ENCODE peak calls at places on chromosomes 6 and 20, in seven cellular contexts. A is effector memory CD4-positive, alpha-beta T cell; M is CD4-positive, alpha-beta T cell; F is transverse colon; Z is PC-3; J is thoracic aorta; E is cardiac muscle cell. T is an unnamed sample.

GRCh38 chr6:127550403-127550802 is 26.6 kb upstream of the C6orf58 start:
- DNase-seq in A (no peak), J (no peak), E (peak; percentile 25), F (no peak), M (no peak), Z (peak; percentile 26), T (no peak)

GRCh38 chr6:165858571-165858970 is 195.5 kb upstream of the PDE10A start:
- DNase-seq in E (peak; percentile 49), Z (peak; percentile 15), A (no peak), F (no peak), J (no peak), M (no peak), T (no peak)

GRCh38 chr20:51360451-51361230 is 181.9 kb downstream of the NFATC2 start:
- DNase-seq in F (no peak), M (no peak), Z (peak; percentile 100), J (no peak), A (no peak), E (peak; percentile 95), T (no peak)

GRCh38 chr6:106939848-106940247 is 34.7 kb downstream of the CD24 start:
- DNase-seq in M (no peak), Z (no peak), A (no peak), J (no peak), F (no peak), E (no peak), T (no peak)

GRCh38 chr20:36744764-36745191 is 1.1 kb downstream of the NDRG3 start:
- DNase-seq in Z (peak; percentile 68), F (no peak), E (peak; percentile 43), M (no peak), J (peak; percentile 8), A (no peak), T (peak; percentile 6)

GRCh38 chr6:1100269-1100668 is 211.6 kb upstream of the FOXQ1 start:
- DNase-seq in F (no peak), J (no peak), M (no peak), E (no peak), Z (no peak), A (no peak), T (no peak)

GRCh38 chr6:7479801-7480266 is 61.6 kb upstream of the DSP start:
- DNase-seq in A (no peak), F (peak; percentile 66), Z (peak; percentile 91), J (no peak), E (peak; percentile 84), M (no peak), T (no peak)

GRCh38 chr6:134097114-134097707 is 44.8 kb upstream of the SLC2A12 start:
- DNase-seq in F (peak; percentile 58), J (peak; percentile 10), Z (peak; percentile 78), A (peak; percentile 21), M (peak; percentile 27), E (peak; percentile 85), T (peak; percentile 68)

GRCh38 chr6:133206942-133207341 is 34.2 kb upstream of the EYA4 start:
- DNase-seq in M (no peak), Z (no peak), J (no peak), A (no peak), E (no peak), F (no peak), T (no peak)

GRCh38 chr6:11682525-11682924 is 96.1 kb downstream of the ADTRP start:
- DNase-seq in Z (peak; percentile 83), E (no peak), F (no peak), M (no peak), J (no peak), A (no peak), T (no peak)

GRCh38 chr20:5095931-5096330 is 23.8 kb downstream of the PCNA start:
- DNase-seq in E (no peak), M (no peak), F (no peak), J (no peak), A (no peak), Z (no peak), T (no peak)

GRCh38 chr6:169253341-169253740 is 305 bp downstream of the THBS2 start:
- DNase-seq in J (no peak), A (no peak), E (peak; percentile 44), F (no peak), M (no peak), Z (no peak), T (no peak)

GRCh38 chr6:161303628-161304340 is 29.9 kb upstream of the AGPAT4 start:
- DNase-seq in F (no peak), A (no peak), Z (peak; percentile 70), E (peak; percentile 32), J (no peak), M (no peak), T (no peak)

GRCh38 chr6:138028893-138029292 is 78.3 kb downstream of the PERP start:
- DNase-seq in F (no peak), J (no peak), A (no peak), Z (peak; percentile 63), E (no peak), M (no peak), T (no peak)

GRCh38 chr6:114108119-114109002 is 137.4 kb upstream of the HDAC2 start:
- DNase-seq in M (peak; percentile 4), A (no peak), J (no peak), E (peak; percentile 76), F (peak; percentile 56), Z (peak; percentile 85), T (peak; percentile 70)

GRCh38 chr6:69279805-69280204 is 517.0 kb downstream of the LMBRD1 start:
- DNase-seq in A (no peak), E (no peak), F (no peak), Z (no peak), M (no peak), J (no peak), T (peak; percentile 64)

GRCh38 chr6:39847216-39847615 is 55.0 kb downstream of the DAAM2 start:
- DNase-seq in M (no peak), E (peak; percentile 81), Z (no peak), F (no peak), A (no peak), J (peak; percentile 61), T (no peak)

GRCh38 chr6:163620670-163621330 is 206.3 kb downstream of the QKI start:
- DNase-seq in F (no peak), J (no peak), E (no peak), Z (no peak), M (no peak), A (no peak), T (no peak)

GRCh38 chr20:46558511-46558959 is 8.1 kb upstream of the OCSTAMP start:
- DNase-seq in J (no peak), M (no peak), E (peak; percentile 70), F (no peak), Z (peak; percentile 89), A (no peak), T (no peak)

GRCh38 chr6:2503816-2504494 is 246.8 kb downstream of the MYLK4 start:
- DNase-seq in E (peak; percentile 95), Z (peak; percentile 10), J (no peak), A (no peak), M (no peak), F (no peak), T (no peak)

GRCh38 chr6:42450314-42451145 is 1.2 kb downstream of the TRERF1 start:
- DNase-seq in J (no peak), A (no peak), F (peak; percentile 26), E (peak; percentile 41), M (no peak), Z (peak; percentile 19), T (no peak)

GRCh38 chr6:84026721-84027164 is 6.8 kb upstream of the MRAP2 start:
- DNase-seq in A (no peak), M (no peak), Z (no peak), E (no peak), F (peak; percentile 21), J (no peak), T (no peak)

GRCh38 chr6:29926795-29927427 is 15.4 kb upstream of the HLA-A start:
- DNase-seq in A (peak; percentile 78), F (peak; percentile 84), M (peak; percentile 70), J (no peak), Z (no peak), E (peak; percentile 83), T (no peak)

GRCh38 chr6:57017069-57017468 is 29.4 kb upstream of the KIAA1586 start:
- DNase-seq in J (no peak), M (no peak), A (no peak), F (no peak), E (peak; percentile 33), Z (no peak), T (no peak)

GRCh38 chr6:148521586-148521985 is 178.9 kb downstream of the SASH1 start:
- DNase-seq in A (no peak), M (no peak), E (no peak), F (no peak), J (no peak), Z (no peak), T (no peak)

DNA sequence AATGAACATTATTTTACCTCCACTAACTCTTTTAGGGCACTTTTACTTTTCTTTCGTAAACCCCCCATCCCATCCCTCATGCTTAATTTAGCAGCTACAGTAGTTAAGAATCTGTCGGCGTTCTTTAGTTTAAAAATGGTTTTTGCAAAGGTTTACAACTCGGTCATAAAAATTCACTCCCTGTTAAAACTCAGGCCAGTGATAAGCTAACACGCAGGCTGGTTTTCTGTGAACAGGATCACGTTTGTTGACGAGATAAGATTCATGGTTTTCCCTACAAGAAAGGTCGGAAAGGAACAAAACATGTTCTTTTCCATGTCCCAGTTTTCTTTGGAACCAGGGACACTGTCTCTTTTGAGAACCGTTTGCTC is 101.1 kb downstream of the TOX2 start:
- DNase-seq in Z (no peak), M (no peak), E (no peak), F (no peak), J (no peak), A (no peak), T (no peak)
- H3K27ac ChIP-seq in Z (no peak overlapping the region), M (no peak overlapping the region), E (no peak overlapping the region), F (peak overlapping the region; percentile 46), J (peak overlapping the region; percentile 48), A (no peak overlapping the region), T (no peak overlapping the region)

GRCh38 chr20:22523499-22524392 is 60.6 kb downstream of the FOXA2 start:
- DNase-seq in A (no peak), E (no peak), Z (peak; percentile 82), M (no peak), J (no peak), F (peak; percentile 40), T (no peak)
- H3K27ac ChIP-seq in A (no peak overlapping the region), E (no peak overlapping the region), Z (peak overlapping the region; percentile 31), M (no peak overlapping the region), J (no peak overlapping the region), F (peak overlapping the region; percentile 21), T (no peak overlapping the region)

DNA sequence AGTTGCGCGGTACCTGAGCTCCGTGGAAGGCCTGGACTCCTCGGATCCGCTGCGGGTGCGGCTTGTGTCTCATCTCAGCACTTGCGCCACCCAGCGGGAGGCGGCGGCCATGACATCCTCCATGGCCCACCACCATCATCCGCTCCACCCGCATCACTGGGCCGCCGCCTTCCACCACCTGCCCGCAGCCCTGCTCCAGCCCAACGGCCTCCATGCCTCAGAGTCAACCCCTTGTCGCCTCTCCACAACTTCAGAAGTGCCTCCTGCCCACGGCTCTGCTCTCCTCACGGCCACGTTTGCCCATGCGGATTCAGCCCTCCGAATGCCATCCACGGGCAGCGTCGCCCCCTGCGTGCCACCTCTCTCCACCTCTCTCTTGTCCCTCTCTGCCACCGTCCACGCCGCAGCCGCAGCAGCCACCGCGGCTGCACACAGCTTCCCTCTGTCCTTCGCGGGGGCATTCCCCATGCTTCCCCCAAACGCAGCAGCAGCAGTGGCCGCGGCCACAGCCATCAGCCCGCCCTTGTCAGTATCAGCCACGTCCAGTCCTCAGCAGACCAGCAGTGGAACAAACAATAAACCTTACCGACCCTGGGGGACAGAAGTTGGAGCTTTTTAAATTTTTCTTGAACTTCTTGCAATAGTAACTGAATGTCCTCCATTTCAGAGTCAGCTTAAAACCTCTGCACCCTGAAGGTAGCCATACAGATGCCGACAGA is 9.9 kb downstream of the HEY2 start:
- DNase-seq in F (no peak), Z (no peak), A (no peak), M (no peak), J (no peak), E (no peak), T (no peak)
- H3K27ac ChIP-seq in F (no peak overlapping the region), Z (no peak overlapping the region), A (no peak overlapping the region), M (no peak overlapping the region), J (peak overlapping the region; percentile 99), E (peak overlapping the region; percentile 0), T (no peak overlapping the region)

GRCh38 chr20:56783826-56784225 is 154.7 kb downstream of the TFAP2C start:
- DNase-seq in E (no peak), F (no peak), M (no peak), A (no peak), J (no peak), Z (peak; percentile 86), T (no peak)
- H3K27ac ChIP-seq in E (no peak overlapping the region), F (no peak overlapping the region), M (no peak overlapping the region), A (no peak overlapping the region), J (no peak overlapping the region), Z (peak overlapping the region; percentile 26), T (no peak overlapping the region)

T was measured in caudate nucleus.